ENCODE peak calls at places on chromosomes 6 and 20, in six cellular contexts. Z is A549, L is nephron progenitor cell, E is psoas muscle, C is brain microvascular endothelial cell, O is sigmoid colon. Q is an unnamed sample.
A peak's percentile ranks its signal among the peaks of the same experiment; 100 is the strongest.

GRCh38 chr20:63191400-63191799 is 24.5 kb downstream of the YTHDF1 start:
- DNase-seq in E (no peak), Z (no peak), L (no peak), O (no peak), C (no peak), Q (no peak)

GRCh38 chr6:129733290-129733689 is 23.3 kb upstream of the ARHGAP18 start:
- DNase-seq in C (no peak), L (no peak), E (no peak), O (no peak), Z (no peak), Q (no peak)

GRCh38 chr6:147463651-147464050 is 44.8 kb upstream of the SAMD5 start:
- DNase-seq in E (no peak), C (no peak), O (no peak), L (no peak), Z (no peak), Q (no peak)

GRCh38 chr20:57407541-57407956 is 16.4 kb downstream of the RBM38 start:
- DNase-seq in O (no peak), L (no peak), Z (no peak), E (no peak), C (no peak), Q (no peak)

GRCh38 chr20:33372993-33373441 is 28.3 kb downstream of the CDK5RAP1 start:
- DNase-seq in O (no peak), C (no peak), Z (no peak), E (no peak), L (no peak), Q (no peak)

GRCh38 chr20:63046841-63047240 is 40.1 kb upstream of the BHLHE23 start:
- DNase-seq in E (no peak), C (no peak), O (no peak), Z (no peak), L (no peak), Q (no peak)

GRCh38 chr6:119207973-119208725 is 129.7 kb upstream of the FAM184A start:
- DNase-seq in Z (no peak), C (peak; percentile 31), O (no peak), L (no peak), E (no peak), Q (peak; percentile 90)

GRCh38 chr6:108831104-108831503 is 17.1 kb upstream of the ARMC2 start:
- DNase-seq in L (no peak), C (no peak), O (no peak), E (no peak), Z (no peak), Q (no peak)

GRCh38 chr20:708956-709355 is 33.4 kb upstream of the SCRT2 start:
- DNase-seq in C (no peak), Z (no peak), E (no peak), L (no peak), O (peak; percentile 25), Q (no peak)

GRCh38 chr6:18211338-18211737 is 53.0 kb downstream of the DEK start:
- DNase-seq in O (no peak), L (no peak), C (no peak), Z (no peak), E (no peak), Q (no peak)

GRCh38 chr20:61812121-61812520 is 253.6 kb downstream of the TAF4 start:
- DNase-seq in O (no peak), E (no peak), Z (no peak), C (no peak), L (no peak), Q (no peak)

GRCh38 chr20:53752971-53753879 is 159.6 kb upstream of the ZNF217 start:
- DNase-seq in O (no peak), C (no peak), E (no peak), Z (no peak), L (no peak), Q (no peak)

GRCh38 chr6:108565893-108566292 is 5.2 kb downstream of the FOXO3 start:
- DNase-seq in E (no peak), O (peak; percentile 90), Z (no peak), L (no peak), C (no peak), Q (no peak)

GRCh38 chr6:36757206-36757605 is 59.6 kb downstream of the RAB44 start:
- DNase-seq in E (no peak), L (no peak), C (no peak), Z (no peak), O (no peak), Q (no peak)

GRCh38 chr20:2524435-2525272 is 11.7 kb upstream of the TMC2 start:
- DNase-seq in E (peak; percentile 90), Z (peak; percentile 80), O (peak; percentile 92), C (peak; percentile 60), L (peak; percentile 96), Q (peak; percentile 40)

GRCh38 chr20:24487240-24487639 is 17.8 kb downstream of the SYNDIG1 start:
- DNase-seq in O (no peak), E (no peak), L (no peak), C (no peak), Z (no peak), Q (no peak)

GRCh38 chr6:153503810-153504209 is 372.7 kb upstream of the RGS17 start:
- DNase-seq in E (no peak), C (no peak), Z (no peak), L (peak; percentile 13), O (no peak), Q (no peak)

GRCh38 chr6:132937466-132937906 is 123.1 kb downstream of the RPS12 start:
- DNase-seq in Z (peak; percentile 8), O (no peak), E (no peak), L (peak; percentile 73), C (peak; percentile 42), Q (no peak)

GRCh38 chr6:37365791-37366190 is 12.0 kb downstream of the RNF8 start:
- DNase-seq in O (no peak), Z (no peak), L (no peak), C (no peak), E (no peak), Q (peak; percentile 11)

GRCh38 chr6:45946352-45946751 is 69.3 kb downstream of the CLIC5 start:
- DNase-seq in C (no peak), E (no peak), Z (no peak), O (peak; percentile 67), L (no peak), Q (peak; percentile 77)

GRCh38 chr6:149043476-149044130 is 273.9 kb upstream of the TAB2 start:
- DNase-seq in E (no peak), L (peak; percentile 24), C (peak; percentile 22), O (no peak), Z (peak; percentile 22), Q (no peak)

GRCh38 chr6:1170793-1171192 is 141.1 kb upstream of the FOXQ1 start:
- DNase-seq in L (no peak), O (no peak), E (no peak), Z (no peak), C (no peak), Q (peak; percentile 1)

GRCh38 chr6:49410564-49410963 is 52.5 kb downstream of the MMUT start:
- DNase-seq in Z (no peak), O (no peak), L (no peak), C (no peak), E (no peak), Q (no peak)

GRCh38 chr6:41162687-41163418 is at the start of gene TREM2:
- DNase-seq in C (no peak), E (no peak), L (no peak), O (no peak), Z (no peak), Q (no peak)

GRCh38 chr20:2387180-2387577 is 6.5 kb downstream of the TGM6 start:
- DNase-seq in Z (peak; percentile 46), E (no peak), L (peak; percentile 65), O (no peak), C (peak; percentile 64), Q (no peak)

GRCh38 chr20:39861381-39861780 is 827.7 kb downstream of the MAFB start:
- DNase-seq in Z (no peak), E (no peak), L (no peak), O (no peak), C (no peak), Q (no peak)

GRCh38 chr6:157169656-157170055 is 153.7 kb downstream of the TMEM242 start:
- DNase-seq in C (no peak), O (no peak), E (no peak), L (no peak), Z (no peak), Q (no peak)
- TF ChIP-seq CTCF in C (no peak), O (no peak), E (no peak), L (no peak), Z (no peak), Q (no peak)

DNA sequence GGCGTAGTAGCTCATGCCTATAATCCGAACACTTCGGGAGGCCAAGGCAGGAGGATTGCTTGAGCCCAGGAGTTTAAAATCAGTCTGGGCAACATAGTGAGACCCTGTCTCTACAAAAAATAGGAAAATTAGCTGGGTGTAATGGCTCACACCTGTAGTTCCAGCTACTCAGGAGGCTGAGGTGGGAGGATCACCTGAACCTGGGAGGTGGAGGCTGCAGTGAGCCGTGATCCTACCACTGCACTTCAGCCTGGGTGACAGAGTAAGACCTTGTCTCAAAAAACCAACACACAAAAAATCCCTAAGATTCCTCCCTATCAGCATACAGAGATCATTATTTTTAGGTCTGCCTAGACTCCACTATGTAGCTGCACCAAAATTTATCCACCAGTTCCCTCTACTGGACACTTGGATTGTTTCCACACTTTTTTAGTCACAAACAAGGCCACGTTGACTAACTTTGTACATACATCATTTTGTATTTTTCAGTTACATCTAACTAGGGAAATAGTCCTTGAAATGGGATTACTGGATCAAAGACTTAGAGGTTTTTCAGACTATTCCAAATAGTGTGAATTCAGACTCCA is 3.6 kb upstream of the PHF1 start:
- DNase-seq in E (no peak), O (no peak), C (no peak), L (no peak), Z (no peak), Q (peak; percentile 43)
- TF ChIP-seq CTCF in E (peak; percentile 7), O (no peak), C (peak; percentile 34), L (peak; percentile 23), Z (no peak), Q (peak; percentile 14)

DNA sequence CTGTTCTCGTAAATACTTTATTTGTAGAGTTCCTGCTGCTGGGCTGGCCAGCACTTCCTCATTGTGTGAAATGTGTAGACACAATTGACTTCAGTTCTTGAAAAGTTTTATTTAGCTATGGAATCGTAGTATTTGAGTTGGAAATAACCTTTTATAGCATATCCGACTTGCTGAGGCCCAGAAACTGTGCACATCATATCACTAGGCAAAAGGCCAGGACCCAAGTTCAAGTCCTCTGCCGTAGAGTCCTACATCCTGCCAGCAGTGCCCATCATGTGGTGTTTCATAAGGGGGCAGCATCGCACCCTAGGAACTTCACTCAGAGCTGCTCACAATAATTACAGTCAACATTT is 207.7 kb upstream of the SNX9 start:
- DNase-seq in L (no peak), Z (no peak), E (no peak), C (no peak), O (no peak), Q (no peak)
- TF ChIP-seq CTCF in L (no peak), Z (no peak), E (no peak), C (peak; percentile 22), O (no peak), Q (no peak)

DNA sequence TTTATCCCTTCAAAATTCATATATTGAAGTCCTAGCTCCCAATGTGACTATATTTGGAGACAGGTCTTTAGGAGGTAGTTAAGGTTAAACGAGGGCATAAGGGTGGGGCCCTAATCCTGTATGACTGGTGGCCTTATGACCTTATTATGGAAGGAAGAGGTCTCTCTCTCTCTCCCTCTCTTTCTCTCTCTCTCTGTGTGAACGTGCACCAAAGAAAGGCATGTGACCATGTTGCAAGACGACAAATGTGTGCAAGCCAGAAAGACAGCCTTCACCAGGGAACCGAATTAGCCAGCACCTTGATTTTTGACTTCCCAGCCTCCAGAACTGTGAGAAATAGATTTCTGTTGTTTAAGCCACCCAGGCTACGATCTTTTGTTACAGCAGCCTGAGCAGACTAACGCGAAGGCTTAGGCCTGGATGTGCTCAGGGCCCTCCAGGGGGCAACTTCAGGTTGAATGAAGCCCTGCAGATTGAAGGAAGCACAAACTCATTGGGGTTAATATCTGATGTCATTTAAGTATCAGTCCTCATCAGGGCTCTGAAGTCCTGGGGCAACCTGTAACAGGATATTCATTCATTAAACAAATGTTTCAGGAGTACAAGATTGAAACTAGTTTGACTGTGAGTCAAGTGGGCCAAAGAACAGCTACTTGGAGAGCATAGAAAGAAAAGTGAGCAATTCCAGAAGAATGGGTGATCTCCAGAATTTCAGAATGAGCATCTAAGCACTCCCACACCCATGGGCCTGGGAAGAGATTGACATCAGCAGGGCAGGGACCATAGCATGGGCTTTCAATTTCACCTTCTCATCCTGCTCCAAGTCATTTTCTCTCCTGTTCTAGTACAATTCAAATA is 157.4 kb upstream of the TNFAIP3 start:
- DNase-seq in L (no peak), C (peak; percentile 16), Z (no peak), O (no peak), E (no peak), Q (no peak)
- TF ChIP-seq CTCF in L (no peak), C (no peak), Z (no peak), O (no peak), E (no peak), Q (no peak)